ENCODE peak calls at places on chromosomes 13 and 19, in seven cellular contexts. One of them, this sample, is unnamed.

GRCh38 chr13:112346173-112346898 is 29.8 kb upstream of the SPACA7 start:
- DNase-seq in IMR-90: no peak
- DNase-seq in NB4: peak
- DNase-seq in HCT116: peak
- DNase-seq in breast epithelium: no peak
- DNase-seq in K562: no peak
- DNase-seq in Peyer's patch: no peak
- DNase-seq in this sample: no peak

GRCh38 chr13:65926750-65927171 is 1303.4 kb downstream of the PCDH9 start:
- DNase-seq in IMR-90: no peak
- DNase-seq in NB4: peak
- DNase-seq in HCT116: peak
- DNase-seq in breast epithelium: no peak
- DNase-seq in K562: peak
- DNase-seq in Peyer's patch: no peak
- DNase-seq in this sample: peak

GRCh38 chr13:39353988-39354387 is 249.0 kb downstream of the LHFPL6 start:
- DNase-seq in IMR-90: peak
- DNase-seq in NB4: no peak
- DNase-seq in HCT116: no peak
- DNase-seq in breast epithelium: no peak
- DNase-seq in K562: no peak
- DNase-seq in Peyer's patch: no peak
- DNase-seq in this sample: no peak

GRCh38 chr13:59305896-59306295 is 857.8 kb downstream of the DIAPH3 start:
- DNase-seq in IMR-90: no peak
- DNase-seq in NB4: no peak
- DNase-seq in HCT116: no peak
- DNase-seq in breast epithelium: no peak
- DNase-seq in K562: no peak
- DNase-seq in Peyer's patch: no peak
- DNase-seq in this sample: no peak

GRCh38 chr19:49229416-49229815 is 71.8 kb downstream of the TRPM4 start:
- DNase-seq in IMR-90: no peak
- DNase-seq in NB4: no peak
- DNase-seq in HCT116: no peak
- DNase-seq in breast epithelium: no peak
- DNase-seq in K562: no peak
- DNase-seq in Peyer's patch: no peak
- DNase-seq in this sample: no peak

GRCh38 chr19:45123440-45123850 is 30.5 kb downstream of the PPP1R37 start:
- DNase-seq in IMR-90: no peak
- DNase-seq in NB4: no peak
- DNase-seq in HCT116: no peak
- DNase-seq in breast epithelium: peak
- DNase-seq in K562: no peak
- DNase-seq in Peyer's patch: no peak
- DNase-seq in this sample: no peak

GRCh38 chr13:113393226-113393571 is 29.3 kb upstream of the GRTP1 start:
- DNase-seq in IMR-90: no peak
- DNase-seq in NB4: peak
- DNase-seq in HCT116: no peak
- DNase-seq in breast epithelium: no peak
- DNase-seq in K562: no peak
- DNase-seq in Peyer's patch: no peak
- DNase-seq in this sample: peak

GRCh38 chr13:111166882-111167281 is 51.8 kb downstream of the ARHGEF7 start:
- DNase-seq in IMR-90: no peak
- DNase-seq in NB4: no peak
- DNase-seq in HCT116: no peak
- DNase-seq in breast epithelium: no peak
- DNase-seq in K562: no peak
- DNase-seq in Peyer's patch: peak
- DNase-seq in this sample: no peak

GRCh38 chr13:44103721-44104490 is 224.2 kb downstream of the LACC1 start:
- DNase-seq in IMR-90: no peak
- DNase-seq in NB4: no peak
- DNase-seq in HCT116: no peak
- DNase-seq in breast epithelium: peak
- DNase-seq in K562: no peak
- DNase-seq in Peyer's patch: no peak
- DNase-seq in this sample: no peak

GRCh38 chr13:108795841-108796240 is 166.4 kb downstream of the MYO16 start:
- DNase-seq in IMR-90: peak
- DNase-seq in NB4: no peak
- DNase-seq in HCT116: no peak
- DNase-seq in breast epithelium: no peak
- DNase-seq in K562: no peak
- DNase-seq in Peyer's patch: no peak
- DNase-seq in this sample: no peak

GRCh38 chr13:50290186-50290585 is 274.9 kb downstream of the KCNRG start:
- DNase-seq in IMR-90: no peak
- DNase-seq in NB4: peak
- DNase-seq in HCT116: no peak
- DNase-seq in breast epithelium: no peak
- DNase-seq in K562: no peak
- DNase-seq in Peyer's patch: no peak
- DNase-seq in this sample: no peak

DNA sequence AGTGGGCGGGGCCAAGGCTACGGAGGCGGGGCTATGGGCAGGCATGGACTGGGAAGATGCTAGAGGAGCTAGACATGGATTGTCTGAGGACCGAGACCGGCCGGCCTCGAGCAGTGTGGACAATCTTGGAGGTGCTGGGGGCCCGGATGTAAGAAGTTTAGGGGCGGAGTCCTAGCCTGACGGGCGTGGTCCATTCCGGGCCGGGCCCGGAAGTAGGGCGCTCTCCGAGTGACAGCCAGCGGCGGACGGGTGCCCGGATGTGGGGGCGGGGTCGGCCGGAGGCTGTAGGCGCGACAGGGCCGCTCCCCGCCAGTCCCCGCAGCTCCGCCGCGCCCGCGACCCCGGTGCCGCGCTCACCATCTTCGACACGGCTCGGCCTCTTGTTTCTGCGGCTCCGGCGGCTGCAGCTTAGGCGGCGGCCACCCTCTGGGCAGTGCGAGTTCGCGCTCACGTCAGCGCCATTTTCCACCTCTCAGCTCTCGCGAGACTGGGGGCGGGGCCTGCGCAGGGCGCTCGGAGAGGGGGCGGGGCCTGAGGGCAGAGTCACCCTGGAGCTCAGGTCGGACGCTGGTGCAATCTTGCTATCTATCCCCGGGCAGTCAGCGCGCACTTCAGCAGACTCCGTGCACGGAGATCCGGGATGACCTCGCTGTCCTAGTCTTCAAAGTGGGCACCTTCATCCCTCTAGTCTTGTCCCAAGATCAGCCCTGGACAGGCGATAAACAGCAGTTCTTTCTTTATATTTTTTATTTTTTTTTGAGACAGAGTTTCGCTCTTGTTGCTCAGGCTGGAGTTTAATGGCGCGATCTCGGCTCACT is at the start of gene ZNF414:
- DNase-seq in IMR-90: peak
- DNase-seq in NB4: peak
- DNase-seq in HCT116: peak
- DNase-seq in breast epithelium: peak
- DNase-seq in K562: peak
- DNase-seq in Peyer's patch: peak
- DNase-seq in this sample: peak
- TF ChIP-seq POLR2A in IMR-90: peak
- TF ChIP-seq POLR2A in NB4: peak
- TF ChIP-seq POLR2A in HCT116: peak
- TF ChIP-seq POLR2A in breast epithelium: no peak
- TF ChIP-seq POLR2A in K562: peak
- TF ChIP-seq POLR2A in Peyer's patch: peak
- TF ChIP-seq POLR2A in this sample: peak

GRCh38 chr19:16076154-16076957 is at the start of gene TPM4:
- DNase-seq in IMR-90: peak
- DNase-seq in NB4: peak
- DNase-seq in HCT116: peak
- DNase-seq in breast epithelium: peak
- DNase-seq in K562: peak
- DNase-seq in Peyer's patch: peak
- DNase-seq in this sample: peak
- TF ChIP-seq POLR2A in IMR-90: peak
- TF ChIP-seq POLR2A in NB4: peak
- TF ChIP-seq POLR2A in HCT116: peak
- TF ChIP-seq POLR2A in breast epithelium: peak
- TF ChIP-seq POLR2A in K562: peak
- TF ChIP-seq POLR2A in Peyer's patch: peak
- TF ChIP-seq POLR2A in this sample: peak

DNA sequence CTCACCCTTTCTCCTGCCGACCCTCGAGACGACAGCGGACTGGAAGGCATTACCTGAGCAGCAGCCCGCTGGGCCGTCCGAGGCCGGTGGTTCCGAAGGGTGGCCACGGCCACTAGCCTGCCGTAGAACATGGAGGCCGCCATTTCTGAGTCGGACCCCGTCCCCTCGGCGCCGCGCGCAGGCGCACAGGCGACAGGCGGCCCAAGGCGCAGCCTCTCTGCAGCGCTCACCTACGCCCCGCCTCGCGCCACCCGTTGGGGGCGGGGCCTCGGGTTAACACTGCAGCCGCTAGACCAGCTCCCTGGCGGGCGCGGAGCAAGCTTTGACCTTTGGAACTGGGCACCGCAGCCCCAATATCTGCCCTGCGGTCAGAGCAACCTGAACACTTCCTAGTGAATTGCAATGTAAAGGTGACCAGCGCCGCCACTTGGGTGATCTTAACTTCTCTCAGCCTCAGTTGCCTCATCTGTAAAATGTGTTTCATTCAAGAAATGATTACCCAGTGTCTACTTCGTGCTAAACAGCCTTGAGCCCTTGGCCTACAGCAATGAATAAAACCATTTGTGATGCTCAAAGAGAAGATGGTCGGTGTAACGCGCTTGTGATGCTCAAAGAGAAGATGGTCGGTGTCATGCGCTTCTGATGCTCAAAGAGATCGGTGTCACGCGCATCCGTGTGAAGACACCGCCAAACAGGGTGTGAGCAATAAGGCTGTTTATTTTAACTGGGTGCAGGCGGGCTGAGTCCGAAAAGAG is at the start of gene SUCLA2:
- DNase-seq in IMR-90: peak
- DNase-seq in NB4: peak
- DNase-seq in HCT116: peak
- DNase-seq in breast epithelium: peak
- DNase-seq in K562: peak
- DNase-seq in Peyer's patch: peak
- DNase-seq in this sample: peak
- TF ChIP-seq POLR2A in IMR-90: peak
- TF ChIP-seq POLR2A in NB4: peak
- TF ChIP-seq POLR2A in HCT116: peak
- TF ChIP-seq POLR2A in breast epithelium: peak
- TF ChIP-seq POLR2A in K562: peak
- TF ChIP-seq POLR2A in Peyer's patch: peak
- TF ChIP-seq POLR2A in this sample: no peak

DNA sequence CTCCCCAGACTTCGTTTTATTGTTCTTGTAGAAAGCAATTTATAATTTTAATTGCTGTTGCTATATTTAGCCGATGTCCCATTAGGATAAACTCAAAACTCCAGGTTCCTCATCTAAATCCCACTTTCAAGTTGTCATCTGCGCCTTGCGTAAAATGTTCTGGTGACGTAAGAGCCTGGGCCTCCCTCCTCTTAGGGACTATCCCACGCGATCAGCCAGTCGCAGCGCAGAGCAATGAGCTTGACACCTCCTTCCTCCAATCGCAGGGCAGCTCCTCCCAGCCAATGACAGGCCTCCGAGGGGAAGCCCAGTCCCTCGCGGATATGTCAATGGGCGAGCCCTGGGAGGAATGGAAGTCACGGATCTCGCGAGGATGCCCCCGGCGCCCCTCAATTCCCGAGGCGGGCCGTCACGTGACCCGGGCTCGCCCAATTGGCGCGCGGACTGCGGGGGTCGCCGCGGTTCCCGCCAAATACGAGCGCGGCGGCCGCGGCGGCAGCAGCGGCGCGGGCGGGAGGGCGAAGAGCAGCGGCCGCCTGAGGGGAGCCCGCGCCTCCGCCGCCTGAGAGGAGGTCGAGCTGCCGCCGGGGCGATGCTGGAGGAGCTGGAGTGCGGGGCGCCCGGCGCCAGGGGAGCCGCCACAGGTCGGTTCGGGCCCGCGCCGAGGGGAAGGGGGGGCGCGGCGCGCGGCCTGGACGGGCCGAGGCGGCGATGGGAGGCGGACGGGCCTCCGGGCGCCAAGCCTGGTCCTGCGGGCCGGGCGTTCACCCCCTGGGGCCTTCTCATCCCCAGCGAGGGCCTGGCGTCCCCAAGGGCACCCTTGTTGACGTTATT is at the start of gene CHAF1A:
- DNase-seq in IMR-90: peak
- DNase-seq in NB4: peak
- DNase-seq in HCT116: peak
- DNase-seq in breast epithelium: peak
- DNase-seq in K562: peak
- DNase-seq in Peyer's patch: peak
- DNase-seq in this sample: peak
- TF ChIP-seq POLR2A in IMR-90: peak
- TF ChIP-seq POLR2A in NB4: peak
- TF ChIP-seq POLR2A in HCT116: peak
- TF ChIP-seq POLR2A in breast epithelium: no peak
- TF ChIP-seq POLR2A in K562: peak
- TF ChIP-seq POLR2A in Peyer's patch: no peak
- TF ChIP-seq POLR2A in this sample: peak

GRCh38 chr13:28843594-28843993 is 23.5 kb downstream of the MTUS2 start:
- DNase-seq in IMR-90: no peak
- DNase-seq in NB4: no peak
- DNase-seq in HCT116: no peak
- DNase-seq in breast epithelium: no peak
- DNase-seq in K562: no peak
- DNase-seq in Peyer's patch: no peak
- DNase-seq in this sample: no peak

GRCh38 chr13:28854657-28855056 is 34.5 kb downstream of the MTUS2 start:
- DNase-seq in IMR-90: no peak
- DNase-seq in NB4: no peak
- DNase-seq in HCT116: no peak
- DNase-seq in breast epithelium: no peak
- DNase-seq in K562: peak
- DNase-seq in Peyer's patch: no peak
- DNase-seq in this sample: no peak

GRCh38 chr13:28851422-28851821 is 31.3 kb downstream of the MTUS2 start:
- DNase-seq in IMR-90: no peak
- DNase-seq in NB4: no peak
- DNase-seq in HCT116: no peak
- DNase-seq in breast epithelium: no peak
- DNase-seq in K562: no peak
- DNase-seq in Peyer's patch: no peak
- DNase-seq in this sample: no peak

GRCh38 chr13:28850226-28850625 is 30.1 kb downstream of the MTUS2 start:
- DNase-seq in IMR-90: no peak
- DNase-seq in NB4: no peak
- DNase-seq in HCT116: no peak
- DNase-seq in breast epithelium: no peak
- DNase-seq in K562: no peak
- DNase-seq in Peyer's patch: no peak
- DNase-seq in this sample: no peak

DNA sequence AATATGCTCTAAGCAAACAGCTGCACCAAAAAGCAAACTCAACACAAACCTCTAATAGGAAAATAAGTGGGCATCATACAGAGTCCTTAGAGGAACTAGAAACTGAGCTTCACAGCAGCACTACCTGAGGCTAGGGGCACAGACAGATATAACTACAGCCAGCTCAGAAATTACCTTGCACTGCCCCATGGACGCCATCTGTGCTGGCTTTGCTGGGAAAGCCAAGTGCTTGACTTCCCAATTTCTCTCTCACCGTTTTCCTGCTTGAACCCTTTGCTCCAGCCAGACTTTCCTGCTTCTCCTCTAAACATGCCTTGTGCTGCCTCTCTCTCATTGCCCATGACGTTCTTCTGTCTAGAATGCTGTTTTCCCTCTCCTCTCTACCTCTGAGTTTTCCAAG is 29.3 kb downstream of the MTUS2 start:
- DNase-seq in IMR-90: no peak
- DNase-seq in NB4: no peak
- DNase-seq in HCT116: no peak
- DNase-seq in breast epithelium: no peak
- DNase-seq in K562: no peak
- DNase-seq in Peyer's patch: no peak
- DNase-seq in this sample: no peak
- TF ChIP-seq POLR2A in IMR-90: no peak
- TF ChIP-seq POLR2A in NB4: no peak
- TF ChIP-seq POLR2A in HCT116: no peak
- TF ChIP-seq POLR2A in breast epithelium: no peak
- TF ChIP-seq POLR2A in K562: no peak
- TF ChIP-seq POLR2A in Peyer's patch: no peak
- TF ChIP-seq POLR2A in this sample: no peak